ENCODE peak calls at places on chromosomes 12 and 14, in six cellular contexts. W is neuronal stem cell, J is Peyer's patch, U is aorta, F is neural progenitor cell, C is adrenal gland. M is an unnamed sample. For H3K9me3 and H3K27me3, the result is how much of the 10 kb centered on the place peaks cover.

GRCh38 chr14:101948666-101949205 is 15.6 kb upstream of the DYNC1H1 start:
- DNase-seq in W (no peak), J (no peak), U (peak), F (peak), C (peak), M (no peak)

GRCh38 chr12:120019942-120020341 is 30.9 kb downstream of the BICDL1 start:
- DNase-seq in W (no peak), J (no peak), U (no peak), F (no peak), C (no peak), M (no peak)

GRCh38 chr14:105666420-105666819 is 140.0 kb downstream of the TMEM121 start:
- DNase-seq in W (no peak), J (no peak), U (peak), F (no peak), C (no peak), M (no peak)

GRCh38 chr12:10838461-10838860 is 10.8 kb downstream of the PRR4 start:
- DNase-seq in W (no peak), J (no peak), U (no peak), F (no peak), C (no peak), M (no peak)

GRCh38 chr12:96220902-96221301 is 26.7 kb downstream of the ELK3 start:
- DNase-seq in W (no peak), J (no peak), U (no peak), F (no peak), C (no peak), M (no peak)

GRCh38 chr12:25958254-25959068 is at the start of gene RASSF8:
- DNase-seq in W (peak), J (peak), U (peak), F (peak), C (peak), M (peak)

GRCh38 chr12:69337325-69337724 is 10.9 kb upstream of the LYZ start:
- DNase-seq in W (no peak), J (no peak), U (no peak), F (no peak), C (no peak), M (no peak)

GRCh38 chr12:24960222-24960855 is 11.4 kb upstream of the BCAT1 start:
- DNase-seq in W (no peak), J (no peak), U (peak), F (peak), C (peak), M (peak)

GRCh38 chr12:94386422-94386821 is 73.2 kb downstream of the CEP83 start:
- DNase-seq in W (no peak), J (no peak), U (no peak), F (no peak), C (peak), M (no peak)

GRCh38 chr12:117036046-117036445 is 63.2 kb downstream of the TESC start:
- DNase-seq in W (no peak), J (no peak), U (no peak), F (no peak), C (no peak), M (no peak)

GRCh38 chr12:70535896-70536374 is 101.3 kb downstream of the PTPRB start:
- DNase-seq in W (no peak), J (no peak), U (no peak), F (no peak), C (peak), M (no peak)

GRCh38 chr12:10873374-10873773 is 10.7 kb downstream of the PRH1 start:
- DNase-seq in W (no peak), J (no peak), U (no peak), F (no peak), C (peak), M (no peak)

GRCh38 chr14:71647086-71647784 is 285.0 kb upstream of the RGS6 start:
- DNase-seq in W (no peak), J (no peak), U (no peak), F (peak), C (no peak), M (peak)

GRCh38 chr12:116002890-116003536 is 274.5 kb downstream of the MED13L start:
- DNase-seq in W (no peak), J (no peak), U (no peak), F (no peak), C (no peak), M (no peak)

GRCh38 chr14:70359076-70359424 is 433 bp downstream of the COX16 start:
- DNase-seq in W (no peak), J (no peak), U (no peak), F (no peak), C (no peak), M (no peak)

GRCh38 chr12:67773896-67774295 is 125.4 kb downstream of the DYRK2 start:
- DNase-seq in W (no peak), J (no peak), U (no peak), F (no peak), C (no peak), M (no peak)

GRCh38 chr12:26124491-26125450 is at the start of gene BHLHE41:
- DNase-seq in W (peak), J (peak), U (peak), F (peak), C (peak), M (peak)

GRCh38 chr14:104639889-104640548 is 35.4 kb upstream of the TMEM179 start:
- DNase-seq in W (peak), J (peak), U (no peak), F (peak), C (peak), M (peak)

GRCh38 chr12:80837342-80837978 is 100.3 kb downstream of the LIN7A start:
- DNase-seq in W (peak), J (no peak), U (no peak), F (peak), C (peak), M (peak)

GRCh38 chr12:80834724-80835123 is 103.0 kb downstream of the LIN7A start:
- DNase-seq in W (no peak), J (no peak), U (no peak), F (no peak), C (no peak), M (no peak)

GRCh38 chr12:80838708-80839107 is 99.0 kb downstream of the LIN7A start:
- DNase-seq in W (no peak), J (no peak), U (no peak), F (peak), C (no peak), M (no peak)

GRCh38 chr12:80838024-80838658 is 99.6 kb downstream of the LIN7A start:
- DNase-seq in W (no peak), J (no peak), U (no peak), F (no peak), C (no peak), M (no peak)
- H3K9me3 ChIP-seq in W (under half), J (under half), U (under half), F (under half), C (under half), M (under half)

GRCh38 chr12:132196873-132197390 is 52.7 kb downstream of the NOC4L start:
- DNase-seq in W (no peak), J (no peak), U (no peak), F (no peak), C (no peak), M (no peak)

GRCh38 chr12:132194056-132194455 is 49.8 kb downstream of the NOC4L start:
- DNase-seq in W (no peak), J (no peak), U (no peak), F (peak), C (no peak), M (no peak)

GRCh38 chr12:132197581-132198281 is 53.5 kb downstream of the NOC4L start:
- DNase-seq in W (no peak), J (no peak), U (no peak), F (no peak), C (no peak), M (no peak)

GRCh38 chr12:132194556-132194955 is 50.3 kb downstream of the NOC4L start:
- DNase-seq in W (no peak), J (no peak), U (no peak), F (no peak), C (no peak), M (no peak)

GRCh38 chr12:132196038-132196872 is 52.0 kb downstream of the NOC4L start:
- DNase-seq in W (no peak), J (no peak), U (no peak), F (peak), C (no peak), M (no peak)
- H3K27me3 ChIP-seq in W (under half), J (under half), U (under half), F (half or more), C (under half), M (under half)

DNA sequence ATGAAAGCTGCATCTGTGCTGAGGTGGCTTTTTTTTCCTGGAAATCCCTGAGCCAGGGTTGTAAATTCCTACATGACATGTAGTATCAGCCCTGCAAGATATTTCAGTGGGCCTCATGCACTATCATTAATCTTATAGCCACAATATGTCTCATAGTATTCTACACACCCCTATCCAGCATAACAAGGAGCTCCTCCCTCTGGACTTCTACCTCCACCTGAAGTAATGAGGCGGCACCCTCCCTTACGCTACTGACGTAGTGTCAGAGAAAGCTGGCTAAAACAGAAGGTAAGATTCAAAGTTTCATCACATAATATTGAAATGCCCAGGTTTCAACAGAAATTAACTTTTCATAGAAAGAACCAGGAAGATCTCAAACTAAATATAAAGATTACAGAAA is 35.5 kb downstream of the SLC5A8 start:
- DNase-seq in W (no peak), J (no peak), U (no peak), F (no peak), C (no peak), M (no peak)
- H3K27ac ChIP-seq in W (no peak), J (no peak), U (no peak), F (no peak), C (no peak), M (no peak)

GRCh38 chr14:66939409-66939808 is 249.8 kb upstream of the GARIN2 start:
- DNase-seq in W (no peak), J (no peak), U (no peak), F (no peak), C (no peak), M (no peak)
- H3K9me3 ChIP-seq in W (under half), J (under half), U (under half), F (under half), C (under half), M (under half)

GRCh38 chr14:88323086-88323519 is at the start of gene KCNK10:
- DNase-seq in W (no peak), J (no peak), U (no peak), F (peak), C (no peak), M (no peak)

GRCh38 chr14:88322505-88323085 is 474 bp downstream of the KCNK10 start:
- DNase-seq in W (no peak), J (no peak), U (no peak), F (peak), C (no peak), M (no peak)

GRCh38 chr14:88323520-88324199 is 591 bp upstream of the KCNK10 start:
- DNase-seq in W (no peak), J (peak), U (no peak), F (peak), C (no peak), M (peak)

GRCh38 chr14:88325883-88326282 is 2.8 kb upstream of the KCNK10 start:
- DNase-seq in W (no peak), J (no peak), U (no peak), F (no peak), C (no peak), M (no peak)

GRCh38 chr14:88321692-88322504 is 1.2 kb downstream of the KCNK10 start:
- DNase-seq in W (no peak), J (no peak), U (no peak), F (peak), C (no peak), M (peak)
- H3K27me3 ChIP-seq in W (under half), J (under half), U (under half), F (half or more), C (half or more), M (half or more)

GRCh38 chr14:23631234-23631633 is 4.9 kb upstream of the DHRS2 start:
- DNase-seq in W (no peak), J (no peak), U (no peak), F (no peak), C (no peak), M (no peak)
- H3K27ac ChIP-seq in W (no peak), J (no peak), U (no peak), F (no peak), C (no peak), M (peak)

DNA sequence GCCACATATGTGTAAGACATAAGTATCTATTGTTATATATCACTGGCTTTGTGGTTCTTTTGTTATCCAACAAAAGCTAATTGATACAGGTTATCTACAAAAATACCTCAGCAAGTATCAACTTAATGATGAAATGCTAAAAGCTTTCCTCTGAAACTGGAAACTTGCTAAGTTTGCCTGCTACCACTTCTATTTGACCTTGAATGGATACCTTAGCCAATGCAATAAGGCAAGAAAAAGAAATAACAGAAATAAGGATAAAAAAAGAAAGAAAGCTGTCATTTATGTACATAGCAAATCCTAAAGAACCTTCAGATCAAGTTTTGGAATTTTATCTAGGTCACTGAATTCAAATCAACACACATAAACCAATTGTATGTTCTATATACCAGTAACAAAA is 35.5 kb upstream of the RASSF3 start:
- DNase-seq in W (no peak), J (no peak), U (no peak), F (no peak), C (no peak), M (no peak)
- H3K9me3 ChIP-seq in W (under half), J (under half), U (under half), F (under half), C (under half), M (under half)

GRCh38 chr12:54592316-54592715 is 3.9 kb upstream of the PPP1R1A start:
- DNase-seq in W (no peak), J (no peak), U (no peak), F (no peak), C (no peak), M (no peak)
- H3K27me3 ChIP-seq in W (under half), J (under half), U (under half), F (half or more), C (under half), M (half or more)

GRCh38 chr12:124929649-124930419 is 15.4 kb upstream of the UBC start:
- DNase-seq in W (no peak), J (no peak), U (peak), F (no peak), C (no peak), M (peak)
- H3K27ac ChIP-seq in W (no peak), J (peak), U (no peak), F (no peak), C (no peak), M (no peak)

GRCh38 chr14:29321646-29322045 is 555.1 kb downstream of the FOXG1 start:
- DNase-seq in W (no peak), J (no peak), U (no peak), F (no peak), C (no peak), M (no peak)
- H3K9me3 ChIP-seq in W (under half), J (under half), U (under half), F (under half), C (under half), M (under half)

M was measured in WERI-Rb-1.